ENCODE peak calls at places on chromosomes 2 and 18, in ten cellular contexts. O, F, U, P, W, T, V, I, D and H are unnamed samples.
A peak's percentile ranks its signal among the peaks of the same experiment; 100 is the strongest.

GRCh38 chr18:58565021-58565420 is 63.9 kb downstream of the ALPK2 start:
- DNase-seq in O (no peak), F (no peak), U (no peak), P (no peak), W (no peak), T (no peak), V (no peak), I (no peak), D (no peak), H (no peak)

GRCh38 chr2:211512746-211513145 is 956.3 kb downstream of the CPS1 start:
- DNase-seq in O (no peak), F (no peak), U (no peak), P (no peak), W (no peak), T (no peak), V (no peak), I (no peak), D (no peak), H (no peak)

GRCh38 chr2:120442541-120442922 is 96.6 kb downstream of the INHBB start:
- DNase-seq in O (no peak), F (no peak), U (no peak), P (peak; percentile 4), W (no peak), T (no peak), V (no peak), I (no peak), D (no peak), H (no peak)

GRCh38 chr2:45652090-45653050 is 895 bp downstream of the PRKCE start:
- DNase-seq in O (peak; percentile 46), F (no peak), U (peak; percentile 87), P (peak; percentile 51), W (no peak), T (peak; percentile 50), V (peak; percentile 14), I (peak; percentile 74), D (peak; percentile 10), H (peak; percentile 58)

GRCh38 chr2:161061786-161062185 is 98.4 kb upstream of the TANK start:
- DNase-seq in O (no peak), F (no peak), U (no peak), P (no peak), W (no peak), T (no peak), V (no peak), I (no peak), D (no peak), H (no peak)

GRCh38 chr2:71454221-71455010 is 1.1 kb downstream of the DYSF start:
- DNase-seq in O (peak; percentile 73), F (no peak), U (peak; percentile 83), P (no peak), W (peak; percentile 46), T (no peak), V (no peak), I (no peak), D (no peak), H (no peak)

GRCh38 chr18:24019641-24020331 is 5.2 kb downstream of the TTC39C start:
- DNase-seq in O (no peak), F (no peak), U (no peak), P (no peak), W (no peak), T (no peak), V (no peak), I (no peak), D (peak; percentile 82), H (no peak)

GRCh38 chr18:2540575-2540974 is 30.7 kb downstream of the METTL4 start:
- DNase-seq in O (no peak), F (no peak), U (no peak), P (no peak), W (no peak), T (no peak), V (no peak), I (no peak), D (no peak), H (no peak)

GRCh38 chr2:37560863-37561614 is 110.4 kb downstream of the CDC42EP3 start:
- DNase-seq in O (no peak), F (no peak), U (no peak), P (no peak), W (no peak), T (peak; percentile 24), V (no peak), I (no peak), D (no peak), H (no peak)

GRCh38 chr2:160916300-160916699 is 243.9 kb upstream of the TANK start:
- DNase-seq in O (no peak), F (no peak), U (no peak), P (no peak), W (no peak), T (no peak), V (no peak), I (no peak), D (no peak), H (no peak)

GRCh38 chr2:160427629-160428424 is 65.8 kb downstream of the RBMS1 start:
- DNase-seq in O (no peak), F (no peak), U (peak; percentile 77), P (no peak), W (no peak), T (peak; percentile 36), V (peak; percentile 49), I (no peak), D (peak; percentile 69), H (no peak)

GRCh38 chr2:62568983-62569837 is 63.2 kb upstream of the TMEM17 start:
- DNase-seq in O (no peak), F (no peak), U (no peak), P (no peak), W (no peak), T (no peak), V (peak; percentile 56), I (no peak), D (no peak), H (no peak)

GRCh38 chr2:172242968-172243367 is 140.3 kb upstream of the DLX2 start:
- DNase-seq in O (no peak), F (no peak), U (no peak), P (no peak), W (no peak), T (peak; percentile 28), V (no peak), I (no peak), D (no peak), H (peak; percentile 59)

DNA sequence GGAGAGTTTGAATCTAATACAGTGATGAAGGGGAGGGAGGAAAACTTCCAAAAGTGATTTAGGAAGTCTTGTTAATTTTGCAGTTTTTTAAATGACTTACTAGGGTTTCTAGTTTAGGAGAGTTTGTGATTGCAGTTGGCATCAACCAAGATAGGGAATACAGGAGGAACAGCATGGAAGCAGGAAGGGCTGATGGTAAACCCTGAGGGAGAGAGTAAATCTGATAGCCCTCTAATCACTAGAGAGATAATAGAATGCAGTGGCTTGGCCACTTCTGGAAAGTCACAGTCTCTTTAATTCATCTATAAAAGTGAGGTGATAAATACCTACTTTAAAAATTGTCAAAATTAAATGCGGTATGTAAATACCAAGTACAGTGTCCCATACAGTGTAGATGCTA is 5.6 kb downstream of the YPEL5 start:
- DNase-seq in O (no peak), F (no peak), U (no peak), P (no peak), W (no peak), T (no peak), V (no peak), I (no peak), D (no peak), H (no peak)
- H3K4me3 ChIP-seq in O (no peak overlapping the region), F (no peak overlapping the region), U (no peak overlapping the region), P (no peak overlapping the region), W (no peak overlapping the region), T (no peak overlapping the region), V (no peak overlapping the region), I (no peak overlapping the region), D (no peak overlapping the region), H (no peak overlapping the region)

GRCh38 chr2:169362346-169363026 is at the start of gene LRP2:
- DNase-seq in O (peak; percentile 55), F (no peak), U (no peak), P (no peak), W (no peak), T (no peak), V (peak; percentile 2), I (peak; percentile 45), D (peak; percentile 43), H (peak; percentile 24)
- H3K27me3 ChIP-seq in O (peaks cover 68% of the 10 kb centered on the region), F (peaks cover 21% of the 10 kb centered on the region), U (peaks cover 47% of the 10 kb centered on the region), P (peaks cover 21% of the 10 kb centered on the region), W (peaks cover 44% of the 10 kb centered on the region), T (peaks cover 14% of the 10 kb centered on the region), V (peaks cover 53% of the 10 kb centered on the region), I (no peaks in the 10 kb centered on the region), D (peaks cover 6% of the 10 kb centered on the region), H (peaks cover 34% of the 10 kb centered on the region)

DNA sequence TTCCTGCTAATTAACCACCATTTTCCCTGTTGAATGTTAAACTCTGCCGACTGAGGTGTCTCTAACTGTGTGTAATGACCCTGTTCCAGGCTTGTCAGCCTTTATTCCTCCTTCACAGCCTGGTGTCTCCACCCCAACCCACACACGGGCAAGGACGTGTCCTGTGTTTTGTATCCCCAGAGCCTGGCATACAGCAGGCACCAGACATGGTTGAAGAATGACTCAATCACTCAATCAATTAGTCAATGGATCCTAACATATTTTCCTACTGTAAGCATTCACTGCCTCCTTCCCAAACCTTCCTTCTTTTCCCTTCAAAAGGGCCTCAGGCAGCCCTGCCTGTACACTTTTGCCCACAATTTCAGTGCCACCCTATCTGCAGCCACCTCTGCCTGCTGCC is 2.7 kb upstream of the TNS1 start:
- DNase-seq in O (no peak), F (no peak), U (no peak), P (no peak), W (no peak), T (no peak), V (peak; percentile 33), I (no peak), D (no peak), H (no peak)
- H3K4me1 ChIP-seq in O (peaks cover 14% of the 10 kb centered on the region), F (peaks cover 44% of the 10 kb centered on the region), U (peaks cover 10% of the 10 kb centered on the region), P (peaks cover 66% of the 10 kb centered on the region), W (no peaks in the 10 kb centered on the region), T (no peaks in the 10 kb centered on the region), V (peaks cover 11% of the 10 kb centered on the region), I (peaks cover 4% of the 10 kb centered on the region), D (peaks cover 5% of the 10 kb centered on the region), H (no peaks in the 10 kb centered on the region)

DNA sequence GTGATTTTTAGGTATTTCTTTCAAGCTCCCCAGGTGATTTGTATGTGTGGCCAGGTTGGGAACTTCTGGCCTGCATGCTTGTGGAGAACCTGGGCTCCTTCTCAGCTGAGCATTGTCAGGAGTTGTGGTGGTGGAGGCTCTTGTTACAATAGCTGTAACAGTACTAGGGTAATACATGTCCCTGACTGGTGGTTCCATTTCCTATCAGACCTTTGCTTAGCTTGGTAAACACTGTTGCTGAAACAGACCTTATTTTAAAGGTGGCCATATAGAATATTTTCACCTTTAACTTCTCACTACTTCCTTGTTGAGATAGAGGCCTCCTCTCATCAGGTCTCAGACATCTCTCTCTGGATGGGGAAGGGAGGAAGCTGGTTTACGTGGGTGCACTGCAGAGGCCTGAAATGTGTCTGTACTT is 79.2 kb downstream of the SETBP1 start:
- DNase-seq in O (no peak), F (no peak), U (no peak), P (no peak), W (no peak), T (no peak), V (no peak), I (no peak), D (no peak), H (no peak)
- H3K4me3 ChIP-seq in O (no peak overlapping the region), F (no peak overlapping the region), U (no peak overlapping the region), P (no peak overlapping the region), W (no peak overlapping the region), T (no peak overlapping the region), V (no peak overlapping the region), I (no peak overlapping the region), D (no peak overlapping the region), H (no peak overlapping the region)

GRCh38 chr2:175829741-175830140 is 172.3 kb downstream of the LNPK start:
- DNase-seq in O (no peak), F (peak; percentile 50), U (no peak), P (no peak), W (no peak), T (no peak), V (no peak), I (no peak), D (no peak), H (no peak)
- H3K27me3 ChIP-seq in O (no peaks in the 10 kb centered on the region), F (no peaks in the 10 kb centered on the region), U (no peaks in the 10 kb centered on the region), P (no peaks in the 10 kb centered on the region), W (peaks cover 5% of the 10 kb centered on the region), T (no peaks in the 10 kb centered on the region), V (no peaks in the 10 kb centered on the region), I (no peaks in the 10 kb centered on the region), D (no peaks in the 10 kb centered on the region), H (no peaks in the 10 kb centered on the region)